ENCODE peak calls at places on chromosome 14, in eight cellular contexts. R, J, U, X, A, D, O and F are unnamed samples.

GRCh38 chr14:48323655-48324054 is 648.2 kb upstream of the MDGA2 start:
- DNase-seq in R (no peak), J (no peak), U (peak; percentile 66), X (no peak), A (no peak), D (no peak), O (no peak), F (no peak)

GRCh38 chr14:99420711-99421110 is 59.9 kb downstream of the SETD3 start:
- DNase-seq in R (no peak), J (no peak), U (peak; percentile 13), X (peak; percentile 94), A (no peak), D (no peak), O (no peak), F (no peak)

GRCh38 chr14:35134329-35135123 is 12.2 kb downstream of the PRORP start:
- DNase-seq in R (no peak), J (no peak), U (no peak), X (peak; percentile 6), A (no peak), D (no peak), O (no peak), F (no peak)

GRCh38 chr14:102916347-102917055 is 6.0 kb upstream of the AMN start:
- DNase-seq in R (no peak), J (no peak), U (no peak), X (no peak), A (no peak), D (no peak), O (no peak), F (no peak)

GRCh38 chr14:36604757-36605505 is 22.5 kb upstream of the NKX2-8 start:
- DNase-seq in R (peak; percentile 49), J (peak; percentile 13), U (peak; percentile 57), X (peak; percentile 69), A (peak; percentile 56), D (no peak), O (no peak), F (peak; percentile 2)

GRCh38 chr14:29927596-29928341 is at the start of gene PRKD1:
- DNase-seq in R (peak; percentile 69), J (no peak), U (peak; percentile 76), X (peak; percentile 75), A (no peak), D (no peak), O (no peak), F (no peak)

GRCh38 chr14:22850944-22851790 is 14.8 kb downstream of the MMP14 start:
- DNase-seq in R (no peak), J (peak; percentile 48), U (peak; percentile 98), X (peak; percentile 59), A (no peak), D (no peak), O (no peak), F (no peak)

GRCh38 chr14:33457021-33457420 is 493.9 kb downstream of the EGLN3 start:
- DNase-seq in R (no peak), J (no peak), U (peak; percentile 38), X (no peak), A (no peak), D (no peak), O (no peak), F (no peak)

GRCh38 chr14:49972840-49973239 is 80.0 kb downstream of the ARF6 start:
- DNase-seq in R (no peak), J (no peak), U (peak; percentile 94), X (peak; percentile 39), A (no peak), D (no peak), O (no peak), F (no peak)

GRCh38 chr14:54261283-54261682 is 135.5 kb upstream of the CDKN3 start:
- DNase-seq in R (no peak), J (no peak), U (peak; percentile 21), X (no peak), A (no peak), D (no peak), O (no peak), F (no peak)

GRCh38 chr14:69973846-69974245 is 94.6 kb downstream of the SMOC1 start:
- DNase-seq in R (no peak), J (no peak), U (no peak), X (no peak), A (no peak), D (no peak), O (no peak), F (no peak)